ENCODE peak calls at places on chromosomes 1 and 21, in seven cellular contexts. E is fibroblast of mammary gland; O is NCI-H146; N is NCI-H1694 treated with DMSO at 0.1 percent for 48 hours; K is activated CD8-positive, alpha-beta T cell treated with anti-CD3 and anti-CD28 coated beads, Interleukin-2, amount 10 ng/mL, durations not matched to agents 7 days and 5 days; U is NCI-H1105; D is stimulated activated CD8-positive, alpha-beta memory T cell treated with anti-CD3 and anti-CD28 coated beads, Interleukin-15, amount 100 ng/mL, for 4 hours. S is an unnamed sample.

GRCh38 chr1:17874231-17874630 is 119.1 kb downstream of the ACTL8 start:
- DNase-seq in K (no peak), O (no peak), E (peak; percentile 88), N (no peak), U (no peak), D (no peak), S (no peak)

GRCh38 chr1:186605762-186606350 is 74.4 kb downstream of the PTGS2 start:
- DNase-seq in K (peak; percentile 51), D (no peak), E (peak; percentile 73), U (peak; percentile 38), N (no peak), O (peak; percentile 6), S (no peak)

GRCh38 chr1:21022279-21023040 is 154.2 kb downstream of the EIF4G3 start:
- DNase-seq in K (peak; percentile 50), U (peak; percentile 90), N (peak; percentile 21), D (no peak), O (peak; percentile 91), E (peak; percentile 99), S (no peak)

GRCh38 chr1:47241114-47242113 is 9.4 kb upstream of the TAL1 start:
- DNase-seq in D (no peak), N (no peak), O (no peak), K (no peak), U (no peak), E (no peak), S (no peak)

GRCh38 chr1:240967070-240967724 is 355.2 kb upstream of the GREM2 start:
- DNase-seq in U (no peak), O (peak; percentile 22), K (no peak), D (no peak), E (peak; percentile 30), N (peak; percentile 4), S (no peak)

GRCh38 chr1:72281637-72282270 is 585 bp downstream of the NEGR1 start:
- DNase-seq in O (peak; percentile 67), U (peak; percentile 11), K (peak; percentile 22), D (no peak), E (peak; percentile 19), N (peak; percentile 47), S (no peak)

GRCh38 chr1:119554188-119554587 is 47.2 kb downstream of the HSD3B1 start:
- DNase-seq in E (peak; percentile 66), D (no peak), K (no peak), U (peak; percentile 91), N (no peak), O (peak; percentile 93), S (peak; percentile 7)

GRCh38 chr1:92961131-92961895 is at the start of gene DIPK1A:
- DNase-seq in D (peak; percentile 64), N (peak; percentile 57), K (peak; percentile 87), E (peak; percentile 46), U (peak; percentile 69), O (peak; percentile 94), S (peak; percentile 84)

GRCh38 chr21:26934383-26934782 is 32.5 kb downstream of the ADAMTS5 start:
- DNase-seq in N (no peak), K (no peak), D (no peak), E (no peak), U (no peak), O (no peak), S (no peak)

GRCh38 chr1:35557118-35557610 is at the start of gene KIAA0319L:
- DNase-seq in N (no peak), U (peak; percentile 91), O (peak; percentile 87), D (no peak), E (no peak), K (no peak), S (peak; percentile 99)

GRCh38 chr1:185448591-185449186 is 131.6 kb upstream of the IVNS1ABP start:
- DNase-seq in U (no peak), O (no peak), K (no peak), D (no peak), N (no peak), E (no peak), S (no peak)

GRCh38 chr1:67542747-67543146 is 112.5 kb upstream of the SERBP1 start:
- DNase-seq in D (no peak), K (no peak), N (no peak), U (no peak), E (no peak), O (no peak), S (no peak)

GRCh38 chr1:86648255-86648654 is 56.1 kb upstream of the SH3GLB1 start:
- DNase-seq in D (no peak), O (no peak), K (no peak), E (peak; percentile 88), U (peak; percentile 40), N (no peak), S (no peak)

GRCh38 chr1:202589190-202589680 is 121.0 kb downstream of the SYT2 start:
- DNase-seq in D (no peak), K (no peak), E (peak; percentile 99), O (no peak), N (no peak), U (no peak), S (no peak)

GRCh38 chr1:39418223-39418622 is 73.2 kb upstream of the BMP8A start:
- DNase-seq in D (no peak), U (no peak), N (no peak), E (no peak), K (no peak), O (no peak), S (no peak)

GRCh38 chr1:78383923-78384322 is 106.9 kb upstream of the PTGFR start:
- DNase-seq in N (no peak), E (no peak), U (no peak), O (no peak), D (no peak), K (no peak), S (no peak)

GRCh38 chr1:24186031-24186710 is 918 bp downstream of the IFNLR1 start:
- DNase-seq in N (no peak), O (no peak), E (no peak), U (no peak), D (no peak), K (no peak), S (no peak)

GRCh38 chr21:26447932-26448331 is 125.2 kb downstream of the CYYR1 start:
- DNase-seq in K (no peak), N (no peak), D (no peak), U (no peak), O (no peak), E (no peak), S (no peak)

GRCh38 chr1:187763976-187764375 is 935.2 kb downstream of the PLA2G4A start:
- DNase-seq in D (no peak), U (no peak), N (no peak), K (no peak), E (no peak), O (no peak), S (no peak)

GRCh38 chr21:42583992-42584641 is 69.3 kb upstream of the PDE9A start:
- DNase-seq in U (no peak), E (no peak), D (no peak), O (no peak), N (no peak), K (no peak), S (no peak)

GRCh38 chr1:181479137-181479745 is 4.1 kb upstream of the CACNA1E start:
- DNase-seq in N (peak; percentile 82), E (peak; percentile 81), K (peak; percentile 42), O (peak; percentile 82), D (no peak), U (peak; percentile 53), S (no peak)

GRCh38 chr21:28516996-28517592 is 475.6 kb downstream of the LTN1 start:
- DNase-seq in K (peak; percentile 74), O (peak; percentile 56), E (peak; percentile 27), N (peak; percentile 51), D (peak; percentile 5), U (peak; percentile 37), S (peak; percentile 8)

GRCh38 chr1:198529414-198529813 is 11.1 kb downstream of the ATP6V1G3 start:
- DNase-seq in N (peak; percentile 81), O (no peak), E (peak; percentile 89), K (no peak), U (peak; percentile 42), D (no peak), S (no peak)

GRCh38 chr1:67459068-67459467 is 28.9 kb upstream of the SERBP1 start:
- DNase-seq in D (no peak), K (no peak), N (no peak), U (no peak), E (no peak), O (peak; percentile 86), S (no peak)

GRCh38 chr1:94143809-94144176 is 22.8 kb upstream of the ABCA4 start:
- DNase-seq in O (no peak), D (no peak), E (no peak), N (no peak), K (no peak), U (peak; percentile 77), S (no peak)

GRCh38 chr1:20198296-20198695 is 12.0 kb upstream of the PLA2G2C start:
- DNase-seq in E (no peak), U (no peak), D (no peak), K (no peak), N (no peak), O (no peak), S (no peak)

GRCh38 chr1:210754931-210755670 is 378.8 kb downstream of the KCNH1 start:
- DNase-seq in K (no peak), O (peak; percentile 48), D (no peak), E (no peak), U (peak; percentile 84), N (no peak), S (peak; percentile 19)

GRCh38 chr21:25563399-25564116 is 43.7 kb downstream of the MRPL39 start:
- DNase-seq in U (no peak), K (peak; percentile 75), N (no peak), E (no peak), O (no peak), D (no peak), S (no peak)

GRCh38 chr1:191685669-191686068 is 472.6 kb upstream of the RGS18 start:
- DNase-seq in E (no peak), U (no peak), K (no peak), N (no peak), O (no peak), D (no peak), S (no peak)

GRCh38 chr1:59718064-59718988 is 96.4 kb upstream of the HOOK1 start:
- DNase-seq in O (no peak), K (no peak), E (peak; percentile 30), N (peak; percentile 14), U (no peak), D (no peak), S (no peak)

GRCh38 chr1:112674986-112675727 is 698 bp downstream of the MOV10 start:
- DNase-seq in K (peak; percentile 47), D (no peak), E (peak; percentile 7), U (peak; percentile 49), O (peak; percentile 66), N (peak; percentile 6), S (no peak)

GRCh38 chr1:244837597-244838258 is 2.3 kb downstream of the COX20 start:
- DNase-seq in O (peak; percentile 18), K (no peak), U (no peak), D (no peak), N (no peak), E (no peak), S (no peak)

GRCh38 chr21:42091899-42092508 is 20.9 kb downstream of the UMODL1 start:
- DNase-seq in D (no peak), U (no peak), E (no peak), K (no peak), O (no peak), N (peak; percentile 21), S (no peak)

GRCh38 chr1:158120254-158120653 is 60.4 kb upstream of the CD1D start:
- DNase-seq in U (no peak), N (no peak), O (no peak), K (no peak), D (no peak), E (no peak), S (no peak)

GRCh38 chr1:220926146-220926545 is 46.9 kb downstream of the HLX start:
- DNase-seq in U (no peak), N (no peak), K (no peak), O (no peak), E (peak; percentile 98), D (no peak), S (no peak)

GRCh38 chr1:166087734-166088571 is 78.8 kb downstream of the FAM78B start:
- DNase-seq in U (no peak), D (no peak), N (no peak), E (no peak), K (no peak), O (no peak), S (no peak)